ENCODE peak calls at places on chromosome 10, in four cellular contexts. One of them, this sample, is unnamed. For H3K4me1, the result is how much of the 10 kb centered on the place peaks cover.

GRCh38 chr10:114265392-114266053 is 26.5 kb downstream of the VWA2 start:
- DNase-seq in hepatocyte: no peak
- DNase-seq in uterus: peak
- DNase-seq in neural progenitor cell: no peak
- DNase-seq in this sample: no peak

GRCh38 chr10:132841254-132841975 is 55.5 kb upstream of the NKX6-2 start:
- DNase-seq in hepatocyte: no peak
- DNase-seq in uterus: no peak
- DNase-seq in neural progenitor cell: no peak
- DNase-seq in this sample: no peak

GRCh38 chr10:70192325-70192966 is 22.1 kb upstream of the SAR1A start:
- DNase-seq in hepatocyte: no peak
- DNase-seq in uterus: no peak
- DNase-seq in neural progenitor cell: no peak
- DNase-seq in this sample: no peak

GRCh38 chr10:44971935-44972792 is 6.4 kb downstream of the DEPP1 start:
- DNase-seq in hepatocyte: no peak
- DNase-seq in uterus: no peak
- DNase-seq in neural progenitor cell: no peak
- DNase-seq in this sample: no peak

GRCh38 chr10:87816842-87817178 is 1.2 kb downstream of the ATAD1 start:
- DNase-seq in hepatocyte: no peak
- DNase-seq in uterus: no peak
- DNase-seq in neural progenitor cell: no peak
- DNase-seq in this sample: no peak

GRCh38 chr10:93379366-93380042 is 102.6 kb downstream of the MYOF start:
- DNase-seq in hepatocyte: no peak
- DNase-seq in uterus: no peak
- DNase-seq in neural progenitor cell: no peak
- DNase-seq in this sample: no peak

GRCh38 chr10:132518572-132519381 is 18.8 kb upstream of the INPP5A start:
- DNase-seq in hepatocyte: peak
- DNase-seq in uterus: peak
- DNase-seq in neural progenitor cell: peak
- DNase-seq in this sample: peak

GRCh38 chr10:28853195-28853594 is 175.9 kb downstream of the BAMBI start:
- DNase-seq in hepatocyte: no peak
- DNase-seq in uterus: no peak
- DNase-seq in neural progenitor cell: no peak
- DNase-seq in this sample: peak

GRCh38 chr10:132369636-132370185 is 27.3 kb upstream of the PWWP2B start:
- DNase-seq in hepatocyte: no peak
- DNase-seq in uterus: no peak
- DNase-seq in neural progenitor cell: no peak
- DNase-seq in this sample: peak

GRCh38 chr10:290026-290725 is 154.9 kb downstream of the ZMYND11 start:
- DNase-seq in hepatocyte: no peak
- DNase-seq in uterus: peak
- DNase-seq in neural progenitor cell: no peak
- DNase-seq in this sample: no peak

GRCh38 chr10:71126432-71126831 is 85.9 kb upstream of the UNC5B start:
- DNase-seq in hepatocyte: peak
- DNase-seq in uterus: no peak
- DNase-seq in neural progenitor cell: no peak
- DNase-seq in this sample: no peak

GRCh38 chr10:44195120-44196007 is 189.5 kb downstream of the CXCL12 start:
- DNase-seq in hepatocyte: peak
- DNase-seq in uterus: peak
- DNase-seq in neural progenitor cell: no peak
- DNase-seq in this sample: peak

GRCh38 chr10:80924063-80924952 is 386.6 kb downstream of the SH2D4B start:
- DNase-seq in hepatocyte: peak
- DNase-seq in uterus: no peak
- DNase-seq in neural progenitor cell: peak
- DNase-seq in this sample: no peak

GRCh38 chr10:15626937-15627336 is 92.8 kb downstream of the ITGA8 start:
- DNase-seq in hepatocyte: no peak
- DNase-seq in uterus: no peak
- DNase-seq in neural progenitor cell: no peak
- DNase-seq in this sample: no peak

GRCh38 chr10:131819241-131820072 is 81.4 kb upstream of the PPP2R2D start:
- DNase-seq in hepatocyte: no peak
- DNase-seq in uterus: no peak
- DNase-seq in neural progenitor cell: no peak
- DNase-seq in this sample: no peak

GRCh38 chr10:47445720-47446119 is 38.2 kb downstream of the ANXA8 start:
- DNase-seq in hepatocyte: no peak
- DNase-seq in uterus: no peak
- DNase-seq in neural progenitor cell: no peak
- DNase-seq in this sample: no peak

GRCh38 chr10:121792198-121792597 is 135.6 kb downstream of the ATE1 start:
- DNase-seq in hepatocyte: no peak
- DNase-seq in uterus: no peak
- DNase-seq in neural progenitor cell: no peak
- DNase-seq in this sample: no peak

GRCh38 chr10:72746606-72747357 is 54.8 kb downstream of the MCU start:
- DNase-seq in hepatocyte: no peak
- DNase-seq in uterus: no peak
- DNase-seq in neural progenitor cell: no peak
- DNase-seq in this sample: no peak

GRCh38 chr10:133326745-133327650 is 9.7 kb downstream of the CALY start:
- DNase-seq in hepatocyte: no peak
- DNase-seq in uterus: no peak
- DNase-seq in neural progenitor cell: no peak
- DNase-seq in this sample: no peak

GRCh38 chr10:132036153-132036886 is 29.4 kb upstream of the JAKMIP3 start:
- DNase-seq in hepatocyte: peak
- DNase-seq in uterus: no peak
- DNase-seq in neural progenitor cell: peak
- DNase-seq in this sample: no peak

GRCh38 chr10:11510714-11511113 is 100.7 kb downstream of the USP6NL start:
- DNase-seq in hepatocyte: no peak
- DNase-seq in uterus: no peak
- DNase-seq in neural progenitor cell: no peak
- DNase-seq in this sample: no peak

GRCh38 chr10:70461397-70462348 is 16.9 kb upstream of the PALD1 start:
- DNase-seq in hepatocyte: peak
- DNase-seq in uterus: peak
- DNase-seq in neural progenitor cell: peak
- DNase-seq in this sample: no peak

GRCh38 chr10:120948889-120949382 is 97.8 kb downstream of the WDR11 start:
- DNase-seq in hepatocyte: peak
- DNase-seq in uterus: peak
- DNase-seq in neural progenitor cell: peak
- DNase-seq in this sample: peak

GRCh38 chr10:47346572-47347302 is 1.4 kb upstream of the RBP3 start:
- DNase-seq in hepatocyte: peak
- DNase-seq in uterus: no peak
- DNase-seq in neural progenitor cell: no peak
- DNase-seq in this sample: no peak

GRCh38 chr10:24929056-24929544 is 23.3 kb downstream of the PRTFDC1 start:
- DNase-seq in hepatocyte: no peak
- DNase-seq in uterus: no peak
- DNase-seq in neural progenitor cell: peak
- DNase-seq in this sample: no peak

GRCh38 chr10:131928248-131929095 is 27.7 kb downstream of the PPP2R2D start:
- DNase-seq in hepatocyte: no peak
- DNase-seq in uterus: no peak
- DNase-seq in neural progenitor cell: no peak
- DNase-seq in this sample: no peak

GRCh38 chr10:104127411-104127810 is 5.4 kb downstream of the SFR1 start:
- DNase-seq in hepatocyte: no peak
- DNase-seq in uterus: no peak
- DNase-seq in neural progenitor cell: peak
- DNase-seq in this sample: no peak

GRCh38 chr10:130737622-130738021 is 573.9 kb downstream of the TCERG1L start:
- DNase-seq in hepatocyte: peak
- DNase-seq in uterus: no peak
- DNase-seq in neural progenitor cell: peak
- DNase-seq in this sample: no peak

GRCh38 chr10:33600381-33600780 is 265.9 kb upstream of the NRP1 start:
- DNase-seq in hepatocyte: no peak
- DNase-seq in uterus: no peak
- DNase-seq in neural progenitor cell: no peak
- DNase-seq in this sample: no peak

GRCh38 chr10:132960071-132960472 is 17.7 kb upstream of the CFAP46 start:
- DNase-seq in hepatocyte: no peak
- DNase-seq in uterus: no peak
- DNase-seq in neural progenitor cell: no peak
- DNase-seq in this sample: no peak

GRCh38 chr10:51214897-51215227 is 140.6 kb downstream of the PRKG1 start:
- DNase-seq in hepatocyte: no peak
- DNase-seq in uterus: no peak
- DNase-seq in neural progenitor cell: no peak
- DNase-seq in this sample: no peak

GRCh38 chr10:62230344-62231138 is 38.1 kb downstream of the RTKN2 start:
- DNase-seq in hepatocyte: no peak
- DNase-seq in uterus: no peak
- DNase-seq in neural progenitor cell: no peak
- DNase-seq in this sample: no peak

GRCh38 chr10:43261578-43261965 is 5.3 kb downstream of the RASGEF1A start:
- DNase-seq in hepatocyte: peak
- DNase-seq in uterus: no peak
- DNase-seq in neural progenitor cell: no peak
- DNase-seq in this sample: no peak

GRCh38 chr10:133334495-133335237 is 2.0 kb downstream of the CALY start:
- DNase-seq in hepatocyte: no peak
- DNase-seq in uterus: no peak
- DNase-seq in neural progenitor cell: peak
- DNase-seq in this sample: peak

DNA sequence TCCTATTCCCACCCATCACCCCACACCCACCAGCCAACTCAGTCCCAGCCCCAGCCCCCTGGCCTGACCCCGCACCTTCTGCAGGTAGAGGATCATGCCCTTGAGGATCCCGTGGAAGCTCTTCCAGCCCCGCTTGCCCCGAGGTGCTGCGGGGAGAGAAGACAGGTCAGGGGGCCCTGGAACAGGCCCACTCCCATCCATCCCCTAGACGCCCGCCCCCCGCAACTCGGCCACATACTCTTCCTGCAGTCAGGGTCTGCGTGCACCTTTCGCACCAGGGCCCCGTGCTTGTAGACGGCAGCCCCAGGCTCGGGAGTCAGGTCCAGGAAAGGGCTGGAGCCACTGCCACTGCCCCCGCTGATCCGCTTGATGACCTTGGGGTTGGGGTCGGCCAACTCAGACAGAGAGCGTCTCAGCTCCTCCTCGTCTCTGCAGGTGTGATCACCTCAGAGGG is 9.6 kb downstream of the NFKB2 start:
- DNase-seq in hepatocyte: no peak
- DNase-seq in uterus: no peak
- DNase-seq in neural progenitor cell: no peak
- DNase-seq in this sample: no peak
- H3K4me1 ChIP-seq in hepatocyte: under half
- H3K4me1 ChIP-seq in uterus: under half
- H3K4me1 ChIP-seq in neural progenitor cell: under half
- H3K4me1 ChIP-seq in this sample: under half

GRCh38 chr10:108346066-108346465 is 1181.6 kb upstream of the SORCS1 start:
- DNase-seq in hepatocyte: no peak
- DNase-seq in uterus: no peak
- DNase-seq in neural progenitor cell: no peak
- DNase-seq in this sample: no peak
- H3K4me1 ChIP-seq in hepatocyte: under half
- H3K4me1 ChIP-seq in uterus: under half
- H3K4me1 ChIP-seq in neural progenitor cell: under half
- H3K4me1 ChIP-seq in this sample: under half

GRCh38 chr10:110415809-110416208 is 81.9 kb upstream of the DUSP5 start:
- DNase-seq in hepatocyte: no peak
- DNase-seq in uterus: no peak
- DNase-seq in neural progenitor cell: no peak
- DNase-seq in this sample: no peak

GRCh38 chr10:110414563-110415309 is 83.0 kb upstream of the DUSP5 start:
- DNase-seq in hepatocyte: no peak
- DNase-seq in uterus: no peak
- DNase-seq in neural progenitor cell: no peak
- DNase-seq in this sample: no peak

GRCh38 chr10:110413049-110413783 is 84.5 kb upstream of the DUSP5 start:
- DNase-seq in hepatocyte: no peak
- DNase-seq in uterus: no peak
- DNase-seq in neural progenitor cell: no peak
- DNase-seq in this sample: no peak

GRCh38 chr10:110411047-110411410 is 86.7 kb upstream of the DUSP5 start:
- DNase-seq in hepatocyte: no peak
- DNase-seq in uterus: peak
- DNase-seq in neural progenitor cell: no peak
- DNase-seq in this sample: no peak

GRCh38 chr10:110413903-110414562 is 83.7 kb upstream of the DUSP5 start:
- DNase-seq in hepatocyte: no peak
- DNase-seq in uterus: no peak
- DNase-seq in neural progenitor cell: no peak
- DNase-seq in this sample: no peak
- H3K4me1 ChIP-seq in hepatocyte: under half
- H3K4me1 ChIP-seq in uterus: under half
- H3K4me1 ChIP-seq in neural progenitor cell: under half
- H3K4me1 ChIP-seq in this sample: under half

DNA sequence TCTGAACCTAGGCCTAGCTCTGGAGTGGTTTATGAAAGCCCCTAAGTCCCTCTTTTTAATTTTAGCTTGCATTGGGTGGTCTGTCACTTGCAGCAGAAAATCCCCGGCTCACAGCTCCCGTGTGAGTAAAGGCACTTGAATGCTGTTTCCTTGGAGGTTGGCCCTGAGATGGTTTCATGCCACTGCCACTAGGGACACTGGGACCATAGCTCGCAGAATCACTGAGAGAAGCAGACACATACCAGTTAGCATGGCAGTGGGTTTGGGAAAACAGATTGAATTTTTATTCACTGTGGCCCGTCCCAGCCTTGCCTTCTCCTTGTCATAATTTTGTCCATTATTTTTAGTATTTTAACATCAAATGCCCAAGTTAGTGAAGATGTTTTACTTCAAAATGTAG is 259.5 kb upstream of the PITRM1 start:
- DNase-seq in hepatocyte: no peak
- DNase-seq in uterus: no peak
- DNase-seq in neural progenitor cell: no peak
- DNase-seq in this sample: no peak
- H3K4me1 ChIP-seq in hepatocyte: under half
- H3K4me1 ChIP-seq in uterus: under half
- H3K4me1 ChIP-seq in neural progenitor cell: under half
- H3K4me1 ChIP-seq in this sample: under half

This sample was measured in aorta.